ENCODE peak calls at places on chromosomes 11 and 22, in six cellular contexts. R is SK-N-SH, B is H1, U is HCT116, V is GM12878, Q is endothelial cell of umbilical vein. J is an unnamed sample.

GRCh38 chr11:36699271-36699670 is 101.2 kb upstream of the RAG2 start:
- DNase-seq in R (no peak), B (no peak), U (no peak), V (no peak), Q (no peak), J (no peak)

GRCh38 chr11:68664141-68664540 is 20.2 kb upstream of the GAL start:
- DNase-seq in R (no peak), B (no peak), U (no peak), V (no peak), Q (no peak), J (no peak)

GRCh38 chr11:13781153-13781552 is 112.7 kb downstream of the FAR1 start:
- DNase-seq in R (no peak), B (no peak), U (no peak), V (no peak), Q (no peak), J (no peak)

GRCh38 chr11:16945671-16946469 is 68.3 kb downstream of the PLEKHA7 start:
- DNase-seq in R (peak), B (peak), U (peak), V (peak), Q (peak), J (no peak)

GRCh38 chr11:57546869-57547518 is 9.6 kb downstream of the SMTNL1 start:
- DNase-seq in R (peak), B (no peak), U (no peak), V (no peak), Q (peak), J (no peak)

GRCh38 chr22:29302402-29302680 is 4.1 kb upstream of the GAS2L1 start:
- DNase-seq in R (no peak), B (no peak), U (no peak), V (no peak), Q (no peak), J (no peak)

GRCh38 chr11:78654071-78654470 is 79.4 kb upstream of the NARS2 start:
- DNase-seq in R (no peak), B (peak), U (no peak), V (no peak), Q (no peak), J (no peak)

GRCh38 chr11:64801591-64802369 is 1.2 kb downstream of the MAP4K2 start:
- DNase-seq in R (peak), B (no peak), U (no peak), V (no peak), Q (peak), J (no peak)

GRCh38 chr22:44147821-44148574 is 32.7 kb upstream of the PARVG start:
- DNase-seq in R (no peak), B (peak), U (no peak), V (no peak), Q (no peak), J (peak)

GRCh38 chr11:6703247-6704063 is 20.3 kb upstream of the MRPL17 start:
- DNase-seq in R (peak), B (no peak), U (peak), V (no peak), Q (peak), J (peak)

GRCh38 chr11:69310351-69310750 is 16.4 kb downstream of the MYEOV start:
- DNase-seq in R (no peak), B (no peak), U (no peak), V (no peak), Q (no peak), J (no peak)

DNA sequence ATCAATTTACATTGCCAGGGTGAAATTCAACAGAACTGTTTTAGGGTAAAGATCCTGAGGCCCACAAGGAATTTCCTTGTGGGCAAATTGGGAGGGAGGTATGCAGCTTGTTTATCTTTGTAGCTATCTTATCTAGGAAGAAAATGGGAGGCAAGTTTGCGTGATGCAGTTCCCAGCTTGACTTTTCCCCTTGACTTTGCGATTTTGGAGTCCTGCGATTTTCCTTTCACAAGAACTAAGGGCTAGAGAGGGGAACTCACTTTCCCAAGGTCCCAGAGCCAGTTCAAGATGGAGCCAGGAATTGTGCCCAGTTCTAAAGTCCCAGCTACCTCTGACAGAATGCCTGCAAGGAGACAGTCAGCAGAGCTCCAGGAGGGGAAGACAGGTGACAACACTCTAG is 30.7 kb downstream of the RIBC2 start:
- DNase-seq in R (no peak), B (no peak), U (no peak), V (no peak), Q (no peak), J (no peak)
- H3K9ac ChIP-seq in R (no peak), B (no peak), U (no peak), V (no peak), Q (no peak), J (no peak)

DNA sequence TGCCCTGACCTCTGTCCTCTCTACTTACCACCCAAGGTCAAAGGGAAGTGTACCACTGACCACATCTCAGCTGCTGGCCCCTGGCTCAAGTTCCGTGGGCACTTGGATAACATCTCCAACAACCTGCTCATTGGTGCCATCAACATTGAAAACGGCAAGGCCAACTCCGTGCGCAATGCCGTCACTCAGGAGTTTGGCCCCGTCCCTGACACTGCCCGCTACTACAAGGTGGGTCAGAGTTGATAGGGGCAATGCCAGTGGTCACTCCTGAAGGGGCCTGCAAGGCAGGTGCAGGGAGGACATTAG is 18.1 kb downstream of the POLR3H start:
- DNase-seq in R (no peak), B (no peak), U (no peak), V (no peak), Q (no peak), J (no peak)
- TF ChIP-seq POLR2AphosphoS5 in R (no peak), B (peak), U (no peak), V (no peak), Q (no peak), J (no peak)

GRCh38 chr22:24176040-24176439 is 5.2 kb upstream of the SUSD2 start:
- DNase-seq in R (no peak), B (no peak), U (no peak), V (no peak), Q (no peak), J (no peak)
- H3K27ac ChIP-seq in R (no peak), B (no peak), U (no peak), V (no peak), Q (no peak), J (no peak)

GRCh38 chr11:128343870-128344269 is 243.5 kb downstream of the ETS1 start:
- DNase-seq in R (no peak), B (no peak), U (no peak), V (no peak), Q (no peak), J (no peak)

GRCh38 chr11:128343134-128343514 is 244.2 kb downstream of the ETS1 start:
- DNase-seq in R (no peak), B (no peak), U (no peak), V (no peak), Q (no peak), J (no peak)

GRCh38 chr11:128341280-128341679 is 246.1 kb downstream of the ETS1 start:
- DNase-seq in R (no peak), B (no peak), U (no peak), V (no peak), Q (peak), J (no peak)

GRCh38 chr11:128341767-128342318 is 245.5 kb downstream of the ETS1 start:
- DNase-seq in R (no peak), B (no peak), U (no peak), V (no peak), Q (no peak), J (no peak)

GRCh38 chr11:128342511-128343133 is 244.7 kb downstream of the ETS1 start:
- DNase-seq in R (no peak), B (no peak), U (no peak), V (peak), Q (peak), J (no peak)
- H3K9ac ChIP-seq in R (no peak), B (no peak), U (no peak), V (no peak), Q (peak), J (no peak)

DNA sequence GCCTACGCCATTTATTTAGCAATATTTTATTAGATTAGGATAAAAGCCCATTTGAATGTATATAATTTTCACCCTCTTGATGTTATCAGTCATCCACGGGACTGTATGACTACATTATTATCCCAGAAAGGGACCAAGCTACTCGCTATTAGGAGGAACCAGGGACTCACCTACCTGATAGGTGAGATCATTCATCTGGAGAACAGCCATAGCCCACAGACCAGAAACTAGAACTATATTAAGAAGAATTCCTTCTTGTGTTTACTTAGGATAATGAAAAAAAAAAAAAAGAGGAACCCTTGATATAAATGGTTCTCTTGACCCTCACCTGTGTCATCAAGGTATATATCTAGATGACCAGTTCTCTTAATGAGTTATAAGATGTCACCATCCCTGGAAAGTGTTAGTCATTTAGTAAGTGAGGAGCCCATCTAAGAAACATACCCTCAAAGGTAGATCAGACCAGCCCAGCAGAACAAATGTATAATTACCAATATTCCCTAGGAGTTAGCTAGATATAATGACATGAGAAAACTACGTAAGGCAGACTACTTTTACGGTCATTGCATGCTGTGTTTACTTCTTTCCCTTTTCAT is 8.0 kb downstream of the SIK3 start:
- DNase-seq in R (no peak), B (no peak), U (peak), V (no peak), Q (no peak), J (no peak)
- TF ChIP-seq POLR2AphosphoS5 in R (no peak), B (no peak), U (no peak), V (no peak), Q (no peak), J (no peak)

J was measured in SK-N-MC.